ENCODE peak calls at places on chromosomes 12 and 14, in ten cellular contexts. R is sigmoid colon, J is progenitor cell of endocrine pancreas, I is SK-N-SH, S is BE2C, L is AG04450, H is body of pancreas, F is WTC11, N is choroid plexus epithelial cell, Y is left lung. G is an unnamed sample.

GRCh38 chr12:113325938-113326337 is 9.0 kb downstream of the SLC8B1 start:
- DNase-seq in R (peak), J (no peak), I (no peak), S (no peak), L (peak), H (peak), F (no peak), N (peak), Y (no peak), G (no peak)

GRCh38 chr14:21023174-21023573 is 1.7 kb downstream of the NDRG2 start:
- DNase-seq in R (no peak), J (no peak), I (no peak), S (no peak), L (no peak), H (no peak), F (no peak), N (no peak), Y (no peak), G (no peak)

GRCh38 chr14:104450811-104451401 is 128.7 kb upstream of the C14orf180 start:
- DNase-seq in R (peak), J (no peak), I (no peak), S (no peak), L (no peak), H (peak), F (no peak), N (no peak), Y (no peak), G (no peak)

GRCh38 chr14:22386924-22387775 is 201.9 kb downstream of the DAD1 start:
- DNase-seq in R (peak), J (peak), I (peak), S (peak), L (peak), H (peak), F (peak), N (peak), Y (no peak), G (peak)

GRCh38 chr14:72476657-72477499 is 417.0 kb downstream of the DPF3 start:
- DNase-seq in R (no peak), J (no peak), I (no peak), S (no peak), L (no peak), H (no peak), F (no peak), N (peak), Y (no peak), G (no peak)

GRCh38 chr12:27012982-27013255 is 1.3 kb downstream of the TM7SF3 start:
- DNase-seq in R (no peak), J (no peak), I (no peak), S (no peak), L (no peak), H (no peak), F (no peak), N (no peak), Y (no peak), G (no peak)

GRCh38 chr14:101035466-101036225 is 132.1 kb upstream of the RTL1 start:
- DNase-seq in R (peak), J (no peak), I (no peak), S (peak), L (no peak), H (peak), F (no peak), N (no peak), Y (peak), G (peak)

GRCh38 chr12:49741882-49742620 is 694 bp downstream of the TMBIM6 start:
- DNase-seq in R (peak), J (peak), I (peak), S (peak), L (peak), H (peak), F (peak), N (peak), Y (peak), G (peak)

GRCh38 chr12:124248862-124249825 is 45.7 kb upstream of the RFLNA start:
- DNase-seq in R (no peak), J (no peak), I (no peak), S (no peak), L (no peak), H (no peak), F (no peak), N (no peak), Y (no peak), G (no peak)

GRCh38 chr12:40152783-40153383 is 47.0 kb upstream of the SLC2A13 start:
- DNase-seq in R (peak), J (peak), I (peak), S (peak), L (peak), H (peak), F (peak), N (peak), Y (no peak), G (peak)

GRCh38 chr14:75125617-75126016 is 1.2 kb downstream of the NEK9 start:
- DNase-seq in R (no peak), J (no peak), I (peak), S (no peak), L (no peak), H (no peak), F (no peak), N (peak), Y (no peak), G (no peak)

GRCh38 chr14:72774894-72775620 is 118.8 kb downstream of the DPF3 start:
- DNase-seq in R (no peak), J (no peak), I (no peak), S (no peak), L (no peak), H (no peak), F (no peak), N (no peak), Y (no peak), G (no peak)

GRCh38 chr12:72288911-72289310 is 16.7 kb downstream of the TRHDE start:
- DNase-seq in R (no peak), J (no peak), I (no peak), S (no peak), L (no peak), H (no peak), F (no peak), N (peak), Y (no peak), G (no peak)

GRCh38 chr12:51598156-51598555 is 7.1 kb downstream of the SCN8A start:
- DNase-seq in R (no peak), J (no peak), I (no peak), S (no peak), L (no peak), H (no peak), F (no peak), N (no peak), Y (no peak), G (no peak)

GRCh38 chr12:125271850-125272249 is 206.6 kb downstream of the AACS start:
- DNase-seq in R (no peak), J (no peak), I (no peak), S (no peak), L (no peak), H (no peak), F (no peak), N (no peak), Y (no peak), G (no peak)

GRCh38 chr14:39469094-39469710 is 37.0 kb upstream of the FBXO33 start:
- DNase-seq in R (no peak), J (no peak), I (no peak), S (peak), L (no peak), H (no peak), F (peak), N (peak), Y (peak), G (peak)
- TF ChIP-seq CTCF in R (no peak), J (peak), I (peak), S (peak), L (peak), H (no peak), F (no peak), N (peak), Y (no peak), G (no peak)

GRCh38 chr14:91395998-91396660 is 21.5 kb downstream of the CCDC88C start:
- DNase-seq in R (no peak), J (no peak), I (no peak), S (no peak), L (no peak), H (no peak), F (no peak), N (no peak), Y (no peak), G (no peak)
- TF ChIP-seq CTCF in R (no peak), J (no peak), I (no peak), S (no peak), L (no peak), H (no peak), F (no peak), N (no peak), Y (no peak), G (no peak)

GRCh38 chr12:94074970-94075695 is 73.2 kb upstream of the PLXNC1 start:
- DNase-seq in R (peak), J (no peak), I (peak), S (peak), L (peak), H (peak), F (no peak), N (peak), Y (no peak), G (no peak)
- TF ChIP-seq CTCF in R (peak), J (peak), I (peak), S (peak), L (peak), H (peak), F (peak), N (peak), Y (peak), G (no peak)

DNA sequence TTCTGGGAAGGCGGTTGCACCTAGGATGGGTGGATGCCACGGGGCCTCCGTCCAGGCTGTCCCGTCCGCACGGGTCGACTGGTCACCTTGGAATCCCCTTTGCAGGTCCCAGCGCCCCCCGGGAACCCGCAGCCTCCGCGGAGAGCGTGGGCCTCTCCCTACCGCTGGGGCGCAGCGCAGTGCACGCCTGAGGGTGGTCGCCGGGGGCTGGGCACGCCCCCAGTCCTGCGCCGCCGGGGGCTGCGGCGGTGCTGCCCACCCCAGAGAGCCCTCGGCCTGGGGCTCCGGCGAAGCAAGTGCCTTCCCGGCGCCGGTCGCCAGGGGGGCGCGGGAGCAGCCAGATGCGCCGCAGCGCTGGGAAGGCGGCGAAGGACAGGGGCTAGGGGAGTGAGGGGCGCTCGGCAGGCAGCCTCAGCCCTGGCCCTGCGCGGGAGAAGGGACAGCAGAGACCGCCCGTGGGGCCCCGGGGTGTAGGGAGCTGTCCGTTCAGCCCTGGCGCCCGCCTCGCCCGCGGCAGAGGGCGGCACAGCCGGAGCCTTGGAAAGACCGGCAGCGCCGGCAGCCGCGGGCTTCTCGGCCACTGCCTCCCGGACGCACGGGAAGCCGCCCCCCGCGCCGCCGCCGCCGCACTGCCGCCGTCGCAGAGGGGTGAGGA is 527 bp downstream of the ZDHHC22 start:
- DNase-seq in R (no peak), J (peak), I (peak), S (peak), L (no peak), H (no peak), F (peak), N (peak), Y (no peak), G (peak)
- TF ChIP-seq CTCF in R (peak), J (peak), I (peak), S (peak), L (peak), H (no peak), F (peak), N (peak), Y (no peak), G (no peak)

GRCh38 chr14:69473271-69473670 is 11.3 kb upstream of the PLEKHD1 start:
- DNase-seq in R (no peak), J (no peak), I (no peak), S (no peak), L (no peak), H (no peak), F (no peak), N (no peak), Y (no peak), G (no peak)
- TF ChIP-seq CTCF in R (no peak), J (no peak), I (no peak), S (no peak), L (no peak), H (no peak), F (no peak), N (no peak), Y (no peak), G (no peak)

G was measured in activated B cell treated with CpG ODN at 0.5 μM for 24 hours.